ENCODE peak calls at places on chromosome 14, in seven cellular contexts. R is A549; K is mesenchymal stem cell; O is hepatocyte; C is tibial artery; S is CD4-positive, alpha-beta memory T cell; Y is breast epithelium. F is an unnamed sample. For H3K9me3, the result is how much of the 10 kb centered on the place peaks cover.

GRCh38 chr14:28744126-28744525 is 22.5 kb upstream of the FOXG1 start:
- DNase-seq in R (no peak), K (no peak), O (no peak), C (no peak), S (no peak), Y (no peak), F (no peak)

GRCh38 chr14:31746326-31746725 is 185.1 kb downstream of the NUBPL start:
- DNase-seq in R (peak), K (no peak), O (no peak), C (no peak), S (no peak), Y (no peak), F (no peak)

GRCh38 chr14:68987653-68988036 is 8.5 kb upstream of the ACTN1 start:
- DNase-seq in R (peak), K (no peak), O (no peak), C (no peak), S (no peak), Y (no peak), F (no peak)

GRCh38 chr14:68363841-68364711 is 428.8 kb downstream of the ZFP36L1 start:
- DNase-seq in R (peak), K (peak), O (peak), C (peak), S (no peak), Y (no peak), F (no peak)

GRCh38 chr14:104226421-104227385 is 88.3 kb downstream of the KIF26A start:
- DNase-seq in R (no peak), K (no peak), O (no peak), C (no peak), S (no peak), Y (no peak), F (no peak)

GRCh38 chr14:68076451-68076850 is 256.9 kb downstream of the RAD51B start:
- DNase-seq in R (peak), K (no peak), O (no peak), C (no peak), S (no peak), Y (no peak), F (no peak)

GRCh38 chr14:106506901-106507305 is 980.5 kb downstream of the TMEM121 start:
- DNase-seq in R (no peak), K (no peak), O (no peak), C (no peak), S (peak), Y (no peak), F (no peak)

GRCh38 chr14:105076296-105076804 is 11.1 kb upstream of the GPR132 start:
- DNase-seq in R (no peak), K (no peak), O (no peak), C (no peak), S (no peak), Y (no peak), F (no peak)

GRCh38 chr14:105159344-105159743 is 9.2 kb downstream of the JAG2 start:
- DNase-seq in R (no peak), K (no peak), O (no peak), C (no peak), S (no peak), Y (no peak), F (no peak)

DNA sequence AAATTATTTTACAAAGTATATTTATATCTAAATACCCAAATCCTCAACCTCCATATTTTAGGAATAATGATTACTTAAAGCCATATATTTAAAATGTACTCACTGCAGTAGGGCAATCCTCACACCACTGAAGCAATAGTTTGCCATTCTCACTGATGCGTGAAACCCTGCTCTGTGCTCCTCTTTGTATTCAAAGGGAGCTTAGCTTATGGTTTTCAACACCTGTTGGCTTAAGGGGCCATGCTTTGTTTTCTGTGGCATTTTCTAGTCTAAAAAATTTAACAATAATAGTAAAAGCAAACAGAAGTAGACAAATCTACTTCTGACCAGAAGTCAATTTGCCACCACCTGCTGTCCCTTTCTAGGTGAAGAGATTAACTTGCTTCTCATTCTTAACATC is 294.6 kb downstream of the FLRT2 start:
- DNase-seq in R (no peak), K (no peak), O (no peak), C (no peak), S (no peak), Y (no peak), F (no peak)
- H3K9me3 ChIP-seq in R (under half), K (under half), O (under half), C (under half), S (under half), Y (under half), F (under half)

GRCh38 chr14:99659333-99659741 is 14.4 kb downstream of the HHIPL1 start:
- DNase-seq in R (no peak), K (no peak), O (no peak), C (no peak), S (no peak), Y (no peak), F (no peak)
- H3K9me3 ChIP-seq in R (under half), K (under half), O (under half), C (under half), S (under half), Y (under half), F (under half)

GRCh38 chr14:59363545-59364226 is 101.5 kb downstream of the GPR135 start:
- DNase-seq in R (peak), K (no peak), O (no peak), C (no peak), S (no peak), Y (no peak), F (no peak)
- H3K9me3 ChIP-seq in R (under half), K (under half), O (under half), C (under half), S (under half), Y (under half), F (under half)

DNA sequence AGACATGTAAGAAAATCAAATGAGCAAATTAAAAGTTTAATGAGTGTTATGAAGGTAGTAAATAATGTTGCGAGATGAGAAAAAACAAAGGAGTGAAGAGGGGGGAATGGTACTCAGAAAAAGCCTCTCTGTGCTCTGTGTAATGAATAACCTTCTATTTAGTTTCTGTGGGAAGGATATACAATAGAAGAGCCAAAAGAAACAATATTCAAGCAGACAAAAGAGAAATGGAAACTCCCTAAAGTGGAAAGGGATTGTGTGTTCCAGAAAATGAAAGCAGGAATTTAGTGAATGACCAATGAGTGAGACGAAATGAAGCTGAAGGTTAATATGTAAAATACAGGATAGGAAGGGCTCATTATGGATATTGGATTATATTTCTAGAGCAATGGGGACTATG is 18.5 kb downstream of the OR4K1 start:
- DNase-seq in R (no peak), K (no peak), O (no peak), C (no peak), S (no peak), Y (no peak), F (no peak)
- H3K9me3 ChIP-seq in R (under half), K (under half), O (under half), C (under half), S (under half), Y (under half), F (under half)

GRCh38 chr14:26841920-26842741 is 244.3 kb upstream of the NOVA1 start:
- DNase-seq in R (peak), K (peak), O (peak), C (peak), S (no peak), Y (no peak), F (no peak)

GRCh38 chr14:26841361-26841760 is 243.5 kb upstream of the NOVA1 start:
- DNase-seq in R (no peak), K (peak), O (peak), C (no peak), S (no peak), Y (no peak), F (no peak)

GRCh38 chr14:26849514-26849913 is 251.7 kb upstream of the NOVA1 start:
- DNase-seq in R (no peak), K (no peak), O (no peak), C (no peak), S (no peak), Y (no peak), F (no peak)

GRCh38 chr14:26845106-26845818 is 247.4 kb upstream of the NOVA1 start:
- DNase-seq in R (peak), K (no peak), O (peak), C (no peak), S (no peak), Y (no peak), F (no peak)

GRCh38 chr14:26846388-26846787 is 248.6 kb upstream of the NOVA1 start:
- DNase-seq in R (no peak), K (peak), O (no peak), C (no peak), S (no peak), Y (no peak), F (no peak)
- H3K9me3 ChIP-seq in R (under half), K (under half), O (under half), C (under half), S (under half), Y (under half), F (under half)

GRCh38 chr14:26621807-26622560 is 24.2 kb upstream of the NOVA1 start:
- DNase-seq in R (no peak), K (peak), O (no peak), C (no peak), S (no peak), Y (no peak), F (no peak)

GRCh38 chr14:26622611-26623010 is 24.8 kb upstream of the NOVA1 start:
- DNase-seq in R (no peak), K (no peak), O (no peak), C (no peak), S (no peak), Y (no peak), F (no peak)

DNA sequence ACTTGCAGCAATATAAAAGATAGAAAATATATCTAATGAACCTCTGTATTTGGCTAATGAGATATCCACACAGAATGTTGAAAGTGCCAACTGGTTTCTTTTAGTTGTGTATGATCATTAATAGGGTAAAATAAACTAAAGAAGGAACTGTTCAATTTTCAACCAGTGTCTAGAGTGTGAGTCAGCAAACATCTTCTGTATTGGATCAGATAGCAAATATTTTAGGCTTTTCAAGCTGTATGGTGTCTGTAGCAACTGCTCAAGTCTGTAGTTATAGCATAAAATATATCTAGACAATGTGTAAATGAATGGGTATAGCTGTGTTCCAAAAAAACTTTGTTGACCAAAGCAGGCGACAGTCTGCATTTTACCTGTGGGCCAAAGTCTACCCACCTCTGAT is 23.5 kb upstream of the NOVA1 start:
- DNase-seq in R (no peak), K (no peak), O (no peak), C (no peak), S (no peak), Y (no peak), F (no peak)
- H3K9me3 ChIP-seq in R (under half), K (under half), O (under half), C (under half), S (under half), Y (under half), F (under half)

GRCh38 chr14:47422191-47422590 is 253.2 kb downstream of the MDGA2 start:
- DNase-seq in R (no peak), K (no peak), O (no peak), C (no peak), S (no peak), Y (no peak), F (no peak)
- H3K9me3 ChIP-seq in R (under half), K (under half), O (under half), C (under half), S (under half), Y (under half), F (under half)